ENCODE peak calls at places on chromosomes 11 and 22, in four cellular contexts. One of them, this sample, is unnamed.

GRCh38 chr22:24247564-24248344 is 2.9 kb upstream of the GGT5 start:
- DNase-seq in stimulated activated CD4-positive, alpha-beta T cell treated with anti-CD3 and anti-CD28 coated beads, TNF-alpha, amount 100 ng/mL, for 48 hours: peak; percentile 31
- DNase-seq in RPMI8226: peak; percentile 71
- DNase-seq in endothelial cell: peak; percentile 90
- DNase-seq in this sample: peak; percentile 91

GRCh38 chr11:125517116-125517804 is 21.2 kb upstream of the FEZ1 start:
- DNase-seq in RPMI8226: no peak
- DNase-seq in endothelial cell: peak; percentile 71
- DNase-seq in stimulated activated CD4-positive, alpha-beta T cell treated with anti-CD3 and anti-CD28 coated beads, TNF-alpha, amount 100 ng/mL, for 48 hours: no peak
- DNase-seq in this sample: peak; percentile 95

GRCh38 chr22:19554834-19555404 is 30.7 kb upstream of the CLDN5 start:
- DNase-seq in RPMI8226: no peak
- DNase-seq in endothelial cell: peak; percentile 50
- DNase-seq in stimulated activated CD4-positive, alpha-beta T cell treated with anti-CD3 and anti-CD28 coated beads, TNF-alpha, amount 100 ng/mL, for 48 hours: no peak
- DNase-seq in this sample: peak; percentile 87

GRCh38 chr11:126345759-126346585 is 9.5 kb upstream of the ST3GAL4 start:
- DNase-seq in RPMI8226: no peak
- DNase-seq in stimulated activated CD4-positive, alpha-beta T cell treated with anti-CD3 and anti-CD28 coated beads, TNF-alpha, amount 100 ng/mL, for 48 hours: no peak
- DNase-seq in endothelial cell: no peak
- DNase-seq in this sample: no peak

GRCh38 chr11:130555251-130555841 is 106.9 kb downstream of the ADAMTS15 start:
- DNase-seq in endothelial cell: no peak
- DNase-seq in stimulated activated CD4-positive, alpha-beta T cell treated with anti-CD3 and anti-CD28 coated beads, TNF-alpha, amount 100 ng/mL, for 48 hours: no peak
- DNase-seq in RPMI8226: no peak
- DNase-seq in this sample: no peak

GRCh38 chr11:2422461-2423156 is 21.7 kb downstream of the TRPM5 start:
- DNase-seq in stimulated activated CD4-positive, alpha-beta T cell treated with anti-CD3 and anti-CD28 coated beads, TNF-alpha, amount 100 ng/mL, for 48 hours: no peak
- DNase-seq in RPMI8226: no peak
- DNase-seq in endothelial cell: no peak
- DNase-seq in this sample: no peak

GRCh38 chr11:12229450-12230229 is 119.2 kb downstream of the MICAL2 start:
- DNase-seq in endothelial cell: no peak
- DNase-seq in stimulated activated CD4-positive, alpha-beta T cell treated with anti-CD3 and anti-CD28 coated beads, TNF-alpha, amount 100 ng/mL, for 48 hours: no peak
- DNase-seq in RPMI8226: no peak
- DNase-seq in this sample: no peak

GRCh38 chr22:38177926-38178604 is 3.6 kb downstream of the PLA2G6 start:
- DNase-seq in stimulated activated CD4-positive, alpha-beta T cell treated with anti-CD3 and anti-CD28 coated beads, TNF-alpha, amount 100 ng/mL, for 48 hours: no peak
- DNase-seq in RPMI8226: no peak
- DNase-seq in endothelial cell: no peak
- DNase-seq in this sample: no peak

GRCh38 chr11:66745356-66746235 is 16.6 kb upstream of the SPTBN2 start:
- DNase-seq in stimulated activated CD4-positive, alpha-beta T cell treated with anti-CD3 and anti-CD28 coated beads, TNF-alpha, amount 100 ng/mL, for 48 hours: no peak
- DNase-seq in RPMI8226: peak; percentile 91
- DNase-seq in endothelial cell: no peak
- DNase-seq in this sample: peak; percentile 55

GRCh38 chr22:18997925-18998315 is 61.8 kb upstream of the PRODH start:
- DNase-seq in RPMI8226: no peak
- DNase-seq in endothelial cell: no peak
- DNase-seq in stimulated activated CD4-positive, alpha-beta T cell treated with anti-CD3 and anti-CD28 coated beads, TNF-alpha, amount 100 ng/mL, for 48 hours: no peak
- DNase-seq in this sample: no peak

GRCh38 chr22:27197071-27197470 is 539.7 kb downstream of the MIAT start:
- DNase-seq in endothelial cell: no peak
- DNase-seq in stimulated activated CD4-positive, alpha-beta T cell treated with anti-CD3 and anti-CD28 coated beads, TNF-alpha, amount 100 ng/mL, for 48 hours: no peak
- DNase-seq in RPMI8226: no peak
- DNase-seq in this sample: no peak

GRCh38 chr11:123197711-123198110 is 2.7 kb upstream of the CLMP start:
- DNase-seq in RPMI8226: no peak
- DNase-seq in stimulated activated CD4-positive, alpha-beta T cell treated with anti-CD3 and anti-CD28 coated beads, TNF-alpha, amount 100 ng/mL, for 48 hours: no peak
- DNase-seq in endothelial cell: no peak
- DNase-seq in this sample: no peak

GRCh38 chr22:25419247-25420113 is 145.0 kb upstream of the GRK3 start:
- DNase-seq in RPMI8226: no peak
- DNase-seq in endothelial cell: peak; percentile 44
- DNase-seq in stimulated activated CD4-positive, alpha-beta T cell treated with anti-CD3 and anti-CD28 coated beads, TNF-alpha, amount 100 ng/mL, for 48 hours: no peak
- DNase-seq in this sample: no peak

GRCh38 chr11:58289266-58289665 is 21.2 kb upstream of the OR10W1 start:
- DNase-seq in endothelial cell: no peak
- DNase-seq in RPMI8226: no peak
- DNase-seq in stimulated activated CD4-positive, alpha-beta T cell treated with anti-CD3 and anti-CD28 coated beads, TNF-alpha, amount 100 ng/mL, for 48 hours: no peak
- DNase-seq in this sample: no peak

GRCh38 chr11:100687630-100688395 is 725 bp downstream of the ARHGAP42 start:
- DNase-seq in stimulated activated CD4-positive, alpha-beta T cell treated with anti-CD3 and anti-CD28 coated beads, TNF-alpha, amount 100 ng/mL, for 48 hours: no peak
- DNase-seq in endothelial cell: peak; percentile 66
- DNase-seq in RPMI8226: peak; percentile 63
- DNase-seq in this sample: peak; percentile 79

GRCh38 chr11:127493330-127493729 is 492.8 kb upstream of the KIRREL3 start:
- DNase-seq in endothelial cell: peak; percentile 16
- DNase-seq in RPMI8226: peak; percentile 22
- DNase-seq in stimulated activated CD4-positive, alpha-beta T cell treated with anti-CD3 and anti-CD28 coated beads, TNF-alpha, amount 100 ng/mL, for 48 hours: no peak
- DNase-seq in this sample: no peak

GRCh38 chr11:112949781-112950575 is 11.2 kb upstream of the NCAM1 start:
- DNase-seq in endothelial cell: no peak
- DNase-seq in RPMI8226: no peak
- DNase-seq in stimulated activated CD4-positive, alpha-beta T cell treated with anti-CD3 and anti-CD28 coated beads, TNF-alpha, amount 100 ng/mL, for 48 hours: no peak
- DNase-seq in this sample: no peak

GRCh38 chr22:48821346-48822186 is 1006.1 kb downstream of the BRD1 start:
- DNase-seq in stimulated activated CD4-positive, alpha-beta T cell treated with anti-CD3 and anti-CD28 coated beads, TNF-alpha, amount 100 ng/mL, for 48 hours: no peak
- DNase-seq in endothelial cell: no peak
- DNase-seq in RPMI8226: no peak
- DNase-seq in this sample: no peak

GRCh38 chr11:2859706-2860037 is 25.9 kb downstream of the CDKN1C start:
- DNase-seq in RPMI8226: no peak
- DNase-seq in endothelial cell: no peak
- DNase-seq in stimulated activated CD4-positive, alpha-beta T cell treated with anti-CD3 and anti-CD28 coated beads, TNF-alpha, amount 100 ng/mL, for 48 hours: no peak
- DNase-seq in this sample: no peak

GRCh38 chr22:45896153-45896951 is 80.6 kb downstream of the WNT7B start:
- DNase-seq in endothelial cell: no peak
- DNase-seq in stimulated activated CD4-positive, alpha-beta T cell treated with anti-CD3 and anti-CD28 coated beads, TNF-alpha, amount 100 ng/mL, for 48 hours: no peak
- DNase-seq in RPMI8226: no peak
- DNase-seq in this sample: peak; percentile 82

GRCh38 chr11:96486890-96487633 is 97.2 kb downstream of the JRKL start:
- DNase-seq in stimulated activated CD4-positive, alpha-beta T cell treated with anti-CD3 and anti-CD28 coated beads, TNF-alpha, amount 100 ng/mL, for 48 hours: no peak
- DNase-seq in RPMI8226: peak; percentile 42
- DNase-seq in endothelial cell: no peak
- DNase-seq in this sample: peak; percentile 60

GRCh38 chr22:33726294-33726711 is 194.0 kb downstream of the LARGE1 start:
- DNase-seq in stimulated activated CD4-positive, alpha-beta T cell treated with anti-CD3 and anti-CD28 coated beads, TNF-alpha, amount 100 ng/mL, for 48 hours: no peak
- DNase-seq in RPMI8226: no peak
- DNase-seq in endothelial cell: no peak
- DNase-seq in this sample: no peak

GRCh38 chr11:67265633-67266423 is 445 bp upstream of the GRK2 start:
- DNase-seq in stimulated activated CD4-positive, alpha-beta T cell treated with anti-CD3 and anti-CD28 coated beads, TNF-alpha, amount 100 ng/mL, for 48 hours: peak; percentile 64
- DNase-seq in RPMI8226: peak; percentile 77
- DNase-seq in endothelial cell: peak; percentile 92
- DNase-seq in this sample: peak; percentile 74

GRCh38 chr11:66484825-66485380 is 4.7 kb downstream of the DPP3 start:
- DNase-seq in RPMI8226: no peak
- DNase-seq in endothelial cell: no peak
- DNase-seq in stimulated activated CD4-positive, alpha-beta T cell treated with anti-CD3 and anti-CD28 coated beads, TNF-alpha, amount 100 ng/mL, for 48 hours: no peak
- DNase-seq in this sample: no peak

GRCh38 chr22:25368271-25368670 is 148.8 kb downstream of the CRYBB2 start:
- DNase-seq in RPMI8226: no peak
- DNase-seq in endothelial cell: no peak
- DNase-seq in stimulated activated CD4-positive, alpha-beta T cell treated with anti-CD3 and anti-CD28 coated beads, TNF-alpha, amount 100 ng/mL, for 48 hours: no peak
- DNase-seq in this sample: no peak

This sample was measured in H9.